ENCODE peak calls at places on chromosomes 7 and 10, in four cellular contexts. D, Y, I and A are unnamed samples.

GRCh38 chr7:122412886-122413285 is 108.3 kb upstream of the FEZF1 start:
- DNase-seq in Y (no peak), D (no peak), I (no peak), A (no peak)

GRCh38 chr7:74560081-74560719 is 97.3 kb upstream of the GTF2I start:
- DNase-seq in Y (no peak), D (no peak), I (no peak), A (no peak)

GRCh38 chr10:89029785-89030437 is 39.3 kb downstream of the FAS start:
- DNase-seq in D (peak; percentile 75), Y (peak; percentile 63), I (peak; percentile 74), A (peak; percentile 20)

GRCh38 chr10:126408953-126409641 is 20.8 kb upstream of the ADAM12 start:
- DNase-seq in I (no peak), Y (no peak), D (no peak), A (no peak)

GRCh38 chr7:37930226-37930948 is 9.9 kb downstream of the EPDR1 start:
- DNase-seq in Y (no peak), D (peak; percentile 29), I (no peak), A (no peak)

GRCh38 chr10:43781480-43782361 is 133.0 kb upstream of the ZNF32 start:
- DNase-seq in I (no peak), D (no peak), Y (no peak), A (no peak)

GRCh38 chr7:45454771-45455170 is 119.4 kb upstream of the ADCY1 start:
- DNase-seq in I (no peak), D (no peak), Y (no peak), A (no peak)

GRCh38 chr7:11757153-11757552 is 74.8 kb downstream of the THSD7A start:
- DNase-seq in I (no peak), Y (no peak), D (no peak), A (no peak)

GRCh38 chr10:89210794-89211425 is 3.8 kb upstream of the CH25H start:
- DNase-seq in Y (no peak), D (no peak), I (no peak), A (no peak)

GRCh38 chr10:86370006-86370585 is 3.5 kb upstream of the GRID1 start:
- DNase-seq in Y (no peak), I (no peak), D (no peak), A (no peak)

GRCh38 chr7:126394406-126394805 is 858.3 kb downstream of the GRM8 start:
- DNase-seq in Y (no peak), D (no peak), I (no peak), A (no peak)

GRCh38 chr10:75525067-75525466 is 93.6 kb downstream of the LRMDA start:
- DNase-seq in Y (no peak), I (no peak), D (no peak), A (no peak)

GRCh38 chr10:102148275-102148674 is 3.9 kb upstream of the NOLC1 start:
- DNase-seq in I (no peak), D (no peak), Y (no peak), A (no peak)

GRCh38 chr10:126481181-126481580 is 92.9 kb upstream of the ADAM12 start:
- DNase-seq in I (no peak), D (no peak), Y (no peak), A (no peak)

GRCh38 chr7:102284891-102285540 is 1.7 kb upstream of the SH2B2 start:
- DNase-seq in Y (no peak), I (no peak), D (no peak), A (no peak)

GRCh38 chr10:70055550-70055949 is 2.9 kb downstream of the MACROH2A2 start:
- DNase-seq in I (no peak), D (no peak), Y (no peak), A (no peak)

GRCh38 chr10:71351628-71352319 is 32.7 kb downstream of the SLC29A3 start:
- DNase-seq in D (no peak), I (peak; percentile 75), Y (no peak), A (no peak)

GRCh38 chr10:70599791-70600190 is 2.8 kb downstream of the PRF1 start:
- DNase-seq in D (no peak), I (no peak), Y (no peak), A (no peak)

DNA sequence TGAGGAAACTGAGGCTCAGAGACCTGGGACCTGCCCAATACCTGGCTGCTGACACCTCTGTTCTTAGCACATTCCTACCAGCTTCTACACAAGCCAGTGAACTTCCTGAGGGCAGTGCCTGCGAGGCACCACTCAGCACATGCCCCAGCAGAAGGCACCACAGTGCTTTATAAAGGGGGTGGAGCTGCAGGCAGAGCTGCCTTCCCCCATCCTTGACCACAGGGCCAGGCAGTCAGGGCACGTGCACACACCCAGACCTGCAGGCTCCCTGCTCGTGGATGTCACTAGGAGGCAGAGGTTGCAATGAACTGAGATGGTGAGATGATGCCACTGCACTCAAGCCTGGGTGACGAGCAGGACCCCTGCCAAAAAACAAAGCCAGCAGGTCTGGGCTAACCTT is 39.2 kb upstream of the TUBB8 start:
- DNase-seq in Y (no peak), D (no peak), I (no peak), A (no peak)
- TF ChIP-seq POLR2A in Y (no peak), D (no peak), I (no peak), A (no peak)

GRCh38 chr10:123392182-123392930 is 238.2 kb downstream of the BUB3 start:
- DNase-seq in I (no peak), Y (no peak), D (no peak), A (no peak)
- TF ChIP-seq POLR2A in I (no peak), Y (no peak), D (no peak), A (no peak)

GRCh38 chr7:44284881-44285541 is 40.4 kb downstream of the CAMK2B start:
- DNase-seq in D (no peak), Y (no peak), I (no peak), A (no peak)

GRCh38 chr7:44282601-44283171 is 42.7 kb downstream of the CAMK2B start:
- DNase-seq in Y (no peak), I (no peak), D (no peak), A (no peak)

GRCh38 chr7:44281811-44282600 is 43.4 kb downstream of the CAMK2B start:
- DNase-seq in I (no peak), D (no peak), Y (no peak), A (no peak)

GRCh38 chr7:44284216-44284615 is 41.2 kb downstream of the CAMK2B start:
- DNase-seq in D (no peak), Y (no peak), I (no peak), A (no peak)

DNA sequence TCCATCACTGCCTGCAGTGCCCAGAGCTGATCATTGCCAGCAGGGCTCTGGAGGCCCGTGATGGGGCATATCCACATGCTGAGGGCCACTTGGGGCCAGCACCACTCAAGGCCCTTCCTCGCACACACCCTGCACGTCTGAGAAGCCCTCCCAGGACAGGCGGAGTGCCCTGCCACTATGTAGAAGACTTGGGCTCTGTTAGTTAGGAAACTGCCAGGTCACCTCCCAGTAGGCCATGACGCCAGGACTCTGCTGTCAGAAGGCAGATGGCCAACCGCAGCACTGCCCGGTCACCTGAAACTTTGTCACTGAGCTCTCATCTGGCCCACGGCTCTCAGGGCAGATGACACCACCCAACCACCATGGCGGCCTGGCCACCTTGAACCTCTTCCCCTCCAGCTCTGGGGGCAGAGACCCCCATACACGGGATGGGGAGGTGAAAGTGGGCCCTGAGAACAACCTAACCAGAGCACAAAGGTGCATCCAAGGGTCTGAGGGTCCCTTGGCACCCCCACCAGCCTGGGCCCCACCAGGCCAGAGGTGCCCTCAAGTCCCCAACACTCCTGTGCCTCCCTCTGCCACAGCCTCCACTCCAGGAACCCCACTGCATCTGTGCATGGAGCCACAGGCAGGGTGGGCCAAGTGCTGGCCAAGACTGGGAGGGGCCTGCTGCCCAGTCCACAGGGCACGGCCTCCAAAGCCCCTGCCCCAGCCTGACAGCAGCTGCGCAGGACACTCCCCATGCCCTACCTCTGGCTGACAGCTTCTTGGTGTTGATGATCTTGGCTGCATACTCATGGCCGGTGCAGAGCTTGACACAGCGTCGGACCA is 41.8 kb downstream of the CAMK2B start:
- DNase-seq in Y (no peak), D (no peak), I (no peak), A (no peak)
- TF ChIP-seq POLR2A in Y (no peak), D (no peak), I (no peak), A (no peak)

GRCh38 chr7:83162402-83163256 is at the start of gene PCLO:
- DNase-seq in D (peak; percentile 92), I (peak; percentile 87), Y (no peak), A (peak; percentile 57)
- TF ChIP-seq POLR2A in D (peak; percentile 79), I (peak; percentile 75), Y (no peak), A (peak; percentile 86)

DNA sequence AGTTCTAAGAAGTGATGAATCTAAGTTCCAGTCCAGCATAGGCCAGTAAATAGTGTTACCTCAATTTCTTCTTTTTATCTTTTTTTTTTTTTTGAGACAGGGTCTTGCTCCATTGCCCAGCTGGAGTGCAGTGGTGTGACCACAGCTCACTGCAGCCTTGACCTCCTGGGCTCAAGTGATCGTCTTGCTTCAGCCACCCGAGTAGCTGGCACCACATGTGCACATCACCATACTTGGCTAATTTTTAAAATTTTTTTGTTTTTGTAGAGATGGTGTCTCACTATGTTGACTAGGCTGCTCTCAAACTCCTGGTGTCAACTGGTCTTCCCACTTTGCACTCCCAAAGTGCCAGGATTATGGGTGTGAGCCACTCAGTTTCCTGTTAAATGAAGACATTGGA is 126.6 kb upstream of the LYZL2 start:
- DNase-seq in Y (no peak), I (no peak), D (no peak), A (no peak)
- TF ChIP-seq POLR2A in Y (no peak), I (no peak), D (no peak), A (no peak)